ENCODE peak calls at places on chromosomes 1 and 21, in six cellular contexts. H, U, R, B, Y and Q are unnamed samples.

GRCh38 chr1:83015163-83015562 is 983.8 kb downstream of the TTLL7 start:
- DNase-seq in H (no peak), U (no peak), R (no peak), B (no peak), Y (no peak), Q (no peak)

GRCh38 chr1:100924212-100924611 is 28.3 kb downstream of the SLC30A7 start:
- DNase-seq in H (no peak), U (peak; percentile 58), R (no peak), B (no peak), Y (no peak), Q (peak; percentile 54)

GRCh38 chr21:21997390-21998333 is 999.5 kb downstream of the NCAM2 start:
- DNase-seq in H (no peak), U (peak; percentile 31), R (no peak), B (no peak), Y (no peak), Q (no peak)

GRCh38 chr1:244576259-244576892 is 76.5 kb upstream of the DESI2 start:
- DNase-seq in H (no peak), U (no peak), R (no peak), B (no peak), Y (no peak), Q (no peak)

GRCh38 chr1:93631626-93632365 is 49.8 kb downstream of the BCAR3 start:
- DNase-seq in H (no peak), U (no peak), R (no peak), B (no peak), Y (no peak), Q (no peak)

GRCh38 chr21:35120631-35121180 is 71.6 kb upstream of the RUNX1 start:
- DNase-seq in H (no peak), U (no peak), R (no peak), B (no peak), Y (no peak), Q (no peak)

GRCh38 chr1:231896806-231897205 is 270.2 kb downstream of the DISC1 start:
- DNase-seq in H (no peak), U (no peak), R (no peak), B (no peak), Y (no peak), Q (no peak)

GRCh38 chr1:80542231-80542630 is 1258.5 kb upstream of the ADGRL2 start:
- DNase-seq in H (no peak), U (peak; percentile 1), R (no peak), B (no peak), Y (no peak), Q (peak; percentile 81)

GRCh38 chr21:28410264-28410663 is 582.4 kb downstream of the LTN1 start:
- DNase-seq in H (no peak), U (no peak), R (no peak), B (no peak), Y (no peak), Q (no peak)

GRCh38 chr1:97739596-97740103 is 181.2 kb downstream of the DPYD start:
- DNase-seq in H (no peak), U (no peak), R (no peak), B (no peak), Y (no peak), Q (peak; percentile 54)

GRCh38 chr1:230818411-230818810 is 49.9 kb downstream of the C1orf198 start:
- DNase-seq in H (no peak), U (no peak), R (no peak), B (no peak), Y (no peak), Q (no peak)

GRCh38 chr1:179794669-179795068 is 51.6 kb downstream of the FAM163A start:
- DNase-seq in H (no peak), U (no peak), R (no peak), B (no peak), Y (no peak), Q (no peak)

GRCh38 chr1:173661271-173661670 is 8.4 kb downstream of the ANKRD45 start:
- DNase-seq in H (no peak), U (no peak), R (no peak), B (no peak), Y (no peak), Q (no peak)

GRCh38 chr1:53946252-53947171 is at the start of gene LRRC42:
- DNase-seq in H (no peak), U (no peak), R (no peak), B (no peak), Y (no peak), Q (no peak)

GRCh38 chr1:107000907-107001306 is 55.6 kb upstream of the PRMT6 start:
- DNase-seq in H (no peak), U (no peak), R (no peak), B (no peak), Y (no peak), Q (no peak)

GRCh38 chr1:154353966-154354365 is 28.6 kb downstream of the ATP8B2 start:
- DNase-seq in H (no peak), U (no peak), R (no peak), B (no peak), Y (no peak), Q (no peak)

GRCh38 chr1:151993084-151993733 is 450 bp downstream of the S100A10 start:
- DNase-seq in H (peak; percentile 29), U (no peak), R (peak; percentile 64), B (peak; percentile 65), Y (no peak), Q (no peak)

GRCh38 chr21:34198232-34199120 is 125.1 kb downstream of the MRPS6 start:
- DNase-seq in H (no peak), U (no peak), R (no peak), B (no peak), Y (no peak), Q (no peak)

GRCh38 chr1:167328306-167328705 is 107.6 kb downstream of the POU2F1 start:
- DNase-seq in H (no peak), U (no peak), R (no peak), B (no peak), Y (no peak), Q (no peak)

GRCh38 chr1:178278135-178278534 is 184.2 kb downstream of the RASAL2 start:
- DNase-seq in H (no peak), U (no peak), R (no peak), B (no peak), Y (no peak), Q (no peak)

GRCh38 chr1:113297749-113298148 is 92.6 kb upstream of the MAGI3 start:
- DNase-seq in H (no peak), U (no peak), R (no peak), B (no peak), Y (no peak), Q (no peak)

GRCh38 chr1:30804822-30805221 is 47.2 kb upstream of the LAPTM5 start:
- DNase-seq in H (no peak), U (no peak), R (no peak), B (no peak), Y (no peak), Q (no peak)

GRCh38 chr1:67700692-67701410 is 15.8 kb downstream of the GADD45A start:
- DNase-seq in H (peak; percentile 36), U (peak; percentile 55), R (peak; percentile 22), B (no peak), Y (no peak), Q (peak; percentile 73)

GRCh38 chr1:81607086-81607485 is 193.6 kb upstream of the ADGRL2 start:
- DNase-seq in H (no peak), U (no peak), R (no peak), B (no peak), Y (no peak), Q (no peak)

GRCh38 chr1:85133565-85134159 is 67.2 kb downstream of the SYDE2 start:
- DNase-seq in H (no peak), U (no peak), R (no peak), B (no peak), Y (no peak), Q (no peak)

GRCh38 chr1:40625476-40626382 is 39.8 kb downstream of the RIMS3 start:
- DNase-seq in H (no peak), U (peak; percentile 27), R (no peak), B (no peak), Y (no peak), Q (peak; percentile 21)